ENCODE peak calls at places on chromosomes 16 and 17, in four cellular contexts. E is OCI-LY7; I is ovary; O is activated CD4-positive, alpha-beta T cell treated with anti-CD3 and anti-CD28 coated beads for 24 hours. S is an unnamed sample.

GRCh38 chr16:51401673-51402072 is 250.6 kb upstream of the SALL1 start:
- DNase-seq in E (no peak), O (no peak), I (no peak), S (no peak)

GRCh38 chr17:65855245-65855644 is 293.8 kb upstream of the AXIN2 start:
- DNase-seq in E (no peak), I (no peak), O (no peak), S (no peak)

GRCh38 chr17:170130-170654 is 11.3 kb downstream of the DOC2B start:
- DNase-seq in E (no peak), O (no peak), I (no peak), S (no peak)

GRCh38 chr16:82960923-82961322 is 334.2 kb downstream of the CDH13 start:
- DNase-seq in I (no peak), E (no peak), O (no peak), S (no peak)

GRCh38 chr17:28727727-28728363 is 743 bp upstream of the NEK8 start:
- DNase-seq in E (peak), O (peak), I (peak), S (no peak)

GRCh38 chr16:2692948-2693651 is 10.8 kb downstream of the KCTD5 start:
- DNase-seq in O (no peak), E (no peak), I (peak), S (peak)

GRCh38 chr17:2084766-2085647 is 30.1 kb downstream of the HIC1 start:
- DNase-seq in O (no peak), I (peak), E (no peak), S (no peak)

GRCh38 chr17:6072611-6073010 is 2.4 kb downstream of the WSCD1 start:
- DNase-seq in E (no peak), I (no peak), O (no peak), S (no peak)

GRCh38 chr17:19410875-19411291 is at the start of gene RNF112:
- DNase-seq in O (no peak), I (no peak), E (no peak), S (no peak)

GRCh38 chr17:40598928-40599627 is 33.8 kb upstream of the CCR7 start:
- DNase-seq in E (peak), O (peak), I (no peak), S (peak)

GRCh38 chr16:81715358-81716196 is 63.5 kb upstream of the PLCG2 start:
- DNase-seq in O (no peak), I (no peak), E (peak), S (no peak)

GRCh38 chr17:40483679-40484078 is 17.7 kb downstream of the TNS4 start:
- DNase-seq in I (no peak), E (no peak), O (no peak), S (no peak)

GRCh38 chr16:86823895-86824671 is 245.7 kb downstream of the FOXL1 start:
- DNase-seq in E (no peak), O (no peak), I (no peak), S (no peak)

GRCh38 chr17:80017226-80018010 is 18.3 kb downstream of the TBC1D16 start:
- DNase-seq in I (no peak), O (no peak), E (no peak), S (no peak)

GRCh38 chr17:767076-767475 is 15.0 kb downstream of the GLOD4 start:
- DNase-seq in E (no peak), I (no peak), O (no peak), S (no peak)

GRCh38 chr16:886084-886543 is 84.7 kb downstream of the LMF1 start:
- DNase-seq in I (peak), E (no peak), O (no peak), S (no peak)

GRCh38 chr17:82114872-82115271 is 16.8 kb upstream of the FASN start:
- DNase-seq in E (no peak), I (no peak), O (no peak), S (no peak)

GRCh38 chr17:80246266-80246681 is 14.4 kb upstream of the RNF213 start:
- DNase-seq in O (no peak), E (no peak), I (no peak), S (no peak)

S was measured in gastrocnemius medialis.